ENCODE peak calls at places on chromosomes 13 and 19, in ten cellular contexts. K, G, H, A, D, W, C, R, L and O are unnamed samples.

GRCh38 chr19:27901078-27901477 is 1311.9 kb downstream of the UQCRFS1 start:
- DNase-seq in W (no peak), R (no peak), H (no peak), K (no peak), A (no peak), D (no peak), G (no peak), L (no peak), C (no peak), O (no peak)

GRCh38 chr13:33285420-33286124 is at the start of gene STARD13:
- DNase-seq in A (peak), D (peak), H (peak), G (peak), C (peak), K (peak), W (peak), R (peak), L (peak), O (peak)

GRCh38 chr13:76886292-76887061 is at the start of gene KCTD12:
- DNase-seq in C (peak), D (peak), H (no peak), K (peak), G (peak), W (peak), L (peak), A (peak), R (peak), O (peak)

GRCh38 chr13:43878897-43879322 is 630 bp downstream of the CCDC122 start:
- DNase-seq in G (peak), L (peak), D (peak), R (peak), H (no peak), W (peak), K (peak), C (peak), A (peak), O (no peak)

GRCh38 chr19:42277821-42278809 is 9.1 kb downstream of the CIC start:
- DNase-seq in W (peak), A (no peak), C (peak), H (no peak), L (no peak), R (no peak), K (no peak), D (peak), G (no peak), O (no peak)

GRCh38 chr19:33486936-33487793 is 34.4 kb downstream of the PEPD start:
- DNase-seq in H (no peak), W (no peak), L (no peak), G (no peak), D (no peak), A (no peak), R (no peak), K (no peak), C (no peak), O (no peak)

GRCh38 chr19:17001603-17002183 is 24.9 kb downstream of the CPAMD8 start:
- DNase-seq in H (no peak), G (no peak), A (no peak), W (peak), C (no peak), L (no peak), D (no peak), K (no peak), R (no peak), O (no peak)

GRCh38 chr19:36685835-36686234 is 1.6 kb upstream of the ZNF567 start:
- DNase-seq in W (no peak), G (no peak), C (no peak), H (no peak), L (no peak), D (no peak), K (no peak), A (no peak), R (no peak), O (no peak)

GRCh38 chr13:60931858-60932546 is 483.6 kb downstream of the PCDH20 start:
- DNase-seq in G (no peak), H (no peak), W (no peak), K (no peak), D (no peak), L (no peak), A (no peak), R (no peak), C (no peak), O (no peak)

GRCh38 chr13:109666656-109667448 is 119.5 kb downstream of the IRS2 start:
- DNase-seq in G (no peak), H (no peak), L (no peak), K (no peak), R (no peak), D (no peak), W (no peak), C (no peak), A (peak), O (no peak)

GRCh38 chr19:23116802-23117571 is at the start of gene ZNF730:
- DNase-seq in A (peak), K (peak), W (no peak), L (no peak), G (peak), D (peak), C (peak), R (peak), H (peak), O (peak)

GRCh38 chr13:50589651-50590054 is 253.8 kb downstream of the DLEU7 start:
- DNase-seq in W (no peak), G (peak), D (peak), R (no peak), H (no peak), A (peak), C (peak), K (peak), L (no peak), O (peak)

GRCh38 chr13:93230466-93230865 is 3.9 kb downstream of the GPC6 start:
- DNase-seq in H (no peak), C (peak), W (peak), L (no peak), K (peak), A (peak), R (no peak), D (no peak), G (peak), O (no peak)

GRCh38 chr13:94620286-94620896 is 18.7 kb downstream of the GPR180 start:
- DNase-seq in W (peak), L (peak), C (peak), K (no peak), R (peak), A (peak), G (peak), D (no peak), H (no peak), O (no peak)

GRCh38 chr19:39539165-39539518 is 819 bp downstream of the EID2 start:
- DNase-seq in L (no peak), G (no peak), K (no peak), C (no peak), H (no peak), R (no peak), W (no peak), A (peak), D (no peak), O (peak)

GRCh38 chr13:44879452-44880058 is 109.7 kb downstream of the NUFIP1 start:
- DNase-seq in K (peak), W (peak), R (no peak), H (peak), C (peak), G (peak), A (peak), L (no peak), D (no peak), O (peak)

GRCh38 chr19:55602104-55603001 is 2.3 kb downstream of the ZNF524 start:
- DNase-seq in G (no peak), D (no peak), A (no peak), L (no peak), R (no peak), H (no peak), C (no peak), W (no peak), K (no peak), O (no peak)

GRCh38 chr13:42412812-42413795 is 141.2 kb downstream of the AKAP11 start:
- DNase-seq in W (no peak), L (no peak), A (no peak), R (no peak), G (no peak), D (no peak), K (no peak), H (no peak), C (no peak), O (no peak)

GRCh38 chr19:39671739-39672363 is 16.1 kb downstream of the LGALS16 start:
- DNase-seq in K (peak), C (peak), D (no peak), R (peak), L (peak), H (peak), G (peak), A (peak), W (peak), O (no peak)

GRCh38 chr13:84553252-84553651 is 671.0 kb upstream of the SLITRK1 start:
- DNase-seq in D (peak), H (no peak), A (no peak), G (no peak), W (peak), R (no peak), L (peak), C (no peak), K (no peak), O (no peak)

GRCh38 chr19:48858984-48859710 is 9.3 kb downstream of the PLEKHA4 start:
- DNase-seq in A (no peak), W (peak), R (no peak), G (no peak), C (no peak), D (no peak), K (no peak), L (peak), H (no peak), O (no peak)

GRCh38 chr19:58581227-58582141 is 8.3 kb upstream of the MZF1 start:
- DNase-seq in L (peak), W (no peak), H (peak), C (peak), R (no peak), G (peak), K (peak), D (peak), A (peak), O (no peak)

GRCh38 chr13:108850706-108851105 is 221.3 kb downstream of the MYO16 start:
- DNase-seq in H (no peak), K (no peak), D (no peak), C (no peak), A (no peak), W (no peak), G (no peak), R (no peak), L (no peak), O (no peak)

GRCh38 chr19:16441661-16442071 is 30.1 kb downstream of the EPS15L1 start:
- DNase-seq in A (no peak), G (no peak), H (no peak), W (peak), R (peak), D (no peak), K (no peak), C (no peak), L (peak), O (no peak)

GRCh38 chr19:42197375-42197817 is 20.1 kb downstream of the DEDD2 start:
- DNase-seq in A (no peak), D (no peak), H (no peak), C (no peak), G (no peak), L (no peak), R (no peak), K (no peak), W (no peak), O (no peak)

GRCh38 chr13:107742544-107742943 is 472.8 kb downstream of the LIG4 start:
- DNase-seq in H (no peak), A (no peak), R (no peak), K (no peak), G (no peak), D (no peak), C (no peak), W (no peak), L (no peak), O (no peak)

GRCh38 chr13:113888701-113889330 is 24.9 kb upstream of the GAS6 start:
- DNase-seq in R (no peak), G (no peak), A (no peak), L (no peak), D (no peak), C (no peak), W (no peak), K (no peak), H (no peak), O (no peak)

GRCh38 chr19:29831041-29831548 is 19.3 kb downstream of the CCNE1 start:
- DNase-seq in W (peak), D (no peak), G (no peak), A (no peak), R (no peak), H (no peak), L (no peak), C (no peak), K (no peak), O (no peak)

GRCh38 chr13:56718791-56719190 is 421.9 kb upstream of the PRR20A start:
- DNase-seq in A (no peak), H (no peak), D (no peak), W (no peak), G (no peak), K (no peak), L (no peak), R (no peak), C (no peak), O (no peak)

GRCh38 chr13:102724923-102725322 is 30.1 kb upstream of the METTL21C start:
- DNase-seq in R (no peak), G (peak), D (no peak), A (peak), H (no peak), W (peak), K (no peak), L (peak), C (peak), O (no peak)

GRCh38 chr13:114067381-114067885 is 65.0 kb downstream of the RASA3 start:
- DNase-seq in C (peak), K (peak), D (no peak), G (peak), A (peak), R (no peak), L (no peak), W (no peak), H (no peak), O (no peak)